ENCODE peak calls at places on chromosomes 4 and X, in eight cellular contexts. One of them, this sample, is unnamed.

GRCh38 chr4:7021930-7022658 is 21.1 kb upstream of the TADA2B start:
- DNase-seq in MM.1S: no peak
- DNase-seq in HCT116: no peak
- DNase-seq in CD8-positive, alpha-beta memory T cell: no peak
- DNase-seq in fibroblast of lung: peak
- DNase-seq in kidney: no peak
- DNase-seq in IMR-90: peak
- DNase-seq in tibial nerve: no peak
- DNase-seq in this sample: no peak

GRCh38 chrX:68732906-68733493 is 85.5 kb downstream of the STARD8 start:
- DNase-seq in kidney: peak
- DNase-seq in HCT116: peak
- DNase-seq in IMR-90: peak
- DNase-seq in fibroblast of lung: peak
- DNase-seq in tibial nerve: peak
- DNase-seq in MM.1S: peak
- DNase-seq in CD8-positive, alpha-beta memory T cell: peak
- DNase-seq in this sample: peak

GRCh38 chr4:170090667-170091052 is 904 bp upstream of the AADAT start:
- DNase-seq in tibial nerve: no peak
- DNase-seq in CD8-positive, alpha-beta memory T cell: no peak
- DNase-seq in IMR-90: peak
- DNase-seq in fibroblast of lung: no peak
- DNase-seq in HCT116: no peak
- DNase-seq in MM.1S: no peak
- DNase-seq in kidney: no peak
- DNase-seq in this sample: no peak

GRCh38 chrX:150446151-150446550 is 83.0 kb downstream of the MAMLD1 start:
- DNase-seq in HCT116: no peak
- DNase-seq in tibial nerve: no peak
- DNase-seq in CD8-positive, alpha-beta memory T cell: no peak
- DNase-seq in kidney: no peak
- DNase-seq in fibroblast of lung: no peak
- DNase-seq in IMR-90: no peak
- DNase-seq in MM.1S: no peak
- DNase-seq in this sample: no peak

GRCh38 chr4:57053508-57053907 is 56.7 kb downstream of the IGFBP7 start:
- DNase-seq in IMR-90: peak
- DNase-seq in fibroblast of lung: no peak
- DNase-seq in kidney: no peak
- DNase-seq in HCT116: no peak
- DNase-seq in tibial nerve: no peak
- DNase-seq in CD8-positive, alpha-beta memory T cell: no peak
- DNase-seq in MM.1S: no peak
- DNase-seq in this sample: peak

GRCh38 chr4:129821073-129821472 is 725.1 kb downstream of the C4orf33 start:
- DNase-seq in tibial nerve: no peak
- DNase-seq in HCT116: no peak
- DNase-seq in MM.1S: peak
- DNase-seq in kidney: no peak
- DNase-seq in fibroblast of lung: no peak
- DNase-seq in IMR-90: no peak
- DNase-seq in CD8-positive, alpha-beta memory T cell: no peak
- DNase-seq in this sample: no peak

GRCh38 chrX:118522230-118522926 is 26.8 kb downstream of the DOCK11 start:
- DNase-seq in HCT116: no peak
- DNase-seq in CD8-positive, alpha-beta memory T cell: no peak
- DNase-seq in MM.1S: no peak
- DNase-seq in IMR-90: no peak
- DNase-seq in tibial nerve: no peak
- DNase-seq in fibroblast of lung: no peak
- DNase-seq in kidney: no peak
- DNase-seq in this sample: no peak

GRCh38 chrX:40267334-40268118 is 169.8 kb upstream of the BCOR start:
- DNase-seq in IMR-90: no peak
- DNase-seq in kidney: no peak
- DNase-seq in tibial nerve: peak
- DNase-seq in fibroblast of lung: no peak
- DNase-seq in HCT116: no peak
- DNase-seq in MM.1S: no peak
- DNase-seq in CD8-positive, alpha-beta memory T cell: no peak
- DNase-seq in this sample: no peak

GRCh38 chr4:183599284-183599683 is 59.7 kb downstream of the RWDD4 start:
- DNase-seq in CD8-positive, alpha-beta memory T cell: no peak
- DNase-seq in tibial nerve: no peak
- DNase-seq in IMR-90: no peak
- DNase-seq in fibroblast of lung: no peak
- DNase-seq in kidney: no peak
- DNase-seq in MM.1S: no peak
- DNase-seq in HCT116: no peak
- DNase-seq in this sample: no peak

GRCh38 chrX:1416965-1417760 is 25.2 kb upstream of the SLC25A6 start:
- DNase-seq in kidney: peak
- DNase-seq in CD8-positive, alpha-beta memory T cell: no peak
- DNase-seq in tibial nerve: no peak
- DNase-seq in HCT116: no peak
- DNase-seq in MM.1S: no peak
- DNase-seq in IMR-90: no peak
- DNase-seq in fibroblast of lung: no peak
- DNase-seq in this sample: no peak

GRCh38 chr4:55554453-55555030 is 7.8 kb upstream of the CLOCK start:
- DNase-seq in HCT116: peak
- DNase-seq in IMR-90: peak
- DNase-seq in kidney: no peak
- DNase-seq in MM.1S: peak
- DNase-seq in CD8-positive, alpha-beta memory T cell: peak
- DNase-seq in tibial nerve: no peak
- DNase-seq in fibroblast of lung: peak
- DNase-seq in this sample: no peak

GRCh38 chr4:112668131-112668530 is 31.2 kb downstream of the LARP7 start:
- DNase-seq in fibroblast of lung: no peak
- DNase-seq in CD8-positive, alpha-beta memory T cell: no peak
- DNase-seq in kidney: no peak
- DNase-seq in tibial nerve: no peak
- DNase-seq in IMR-90: no peak
- DNase-seq in HCT116: no peak
- DNase-seq in MM.1S: no peak
- DNase-seq in this sample: no peak

GRCh38 chrX:111460612-111461011 is 48.6 kb upstream of the DCX start:
- DNase-seq in tibial nerve: no peak
- DNase-seq in IMR-90: no peak
- DNase-seq in HCT116: no peak
- DNase-seq in CD8-positive, alpha-beta memory T cell: no peak
- DNase-seq in fibroblast of lung: no peak
- DNase-seq in kidney: no peak
- DNase-seq in MM.1S: no peak
- DNase-seq in this sample: no peak

GRCh38 chr4:164501074-164501473 is 252.9 kb upstream of the SMIM31 start:
- DNase-seq in kidney: no peak
- DNase-seq in MM.1S: no peak
- DNase-seq in IMR-90: no peak
- DNase-seq in HCT116: no peak
- DNase-seq in tibial nerve: no peak
- DNase-seq in fibroblast of lung: no peak
- DNase-seq in CD8-positive, alpha-beta memory T cell: no peak
- DNase-seq in this sample: no peak

GRCh38 chr4:2290974-2291704 is 29.2 kb upstream of the MXD4 start:
- DNase-seq in tibial nerve: no peak
- DNase-seq in HCT116: no peak
- DNase-seq in IMR-90: no peak
- DNase-seq in CD8-positive, alpha-beta memory T cell: peak
- DNase-seq in fibroblast of lung: no peak
- DNase-seq in kidney: peak
- DNase-seq in MM.1S: no peak
- DNase-seq in this sample: no peak

GRCh38 chrX:66176134-66176533 is 12.1 kb downstream of the HEPH start:
- DNase-seq in kidney: no peak
- DNase-seq in fibroblast of lung: no peak
- DNase-seq in MM.1S: no peak
- DNase-seq in CD8-positive, alpha-beta memory T cell: no peak
- DNase-seq in IMR-90: no peak
- DNase-seq in HCT116: no peak
- DNase-seq in tibial nerve: no peak
- DNase-seq in this sample: no peak

GRCh38 chr4:121462660-121463261 is 81.9 kb upstream of the QRFPR start:
- DNase-seq in IMR-90: peak
- DNase-seq in HCT116: peak
- DNase-seq in MM.1S: peak
- DNase-seq in CD8-positive, alpha-beta memory T cell: peak
- DNase-seq in kidney: no peak
- DNase-seq in fibroblast of lung: peak
- DNase-seq in tibial nerve: peak
- DNase-seq in this sample: peak

GRCh38 chr4:90189128-90189527 is 61.9 kb downstream of the CCSER1 start:
- DNase-seq in fibroblast of lung: no peak
- DNase-seq in HCT116: no peak
- DNase-seq in kidney: no peak
- DNase-seq in tibial nerve: no peak
- DNase-seq in MM.1S: no peak
- DNase-seq in CD8-positive, alpha-beta memory T cell: no peak
- DNase-seq in IMR-90: no peak
- DNase-seq in this sample: no peak

GRCh38 chr4:56218230-56218895 is 168.9 kb downstream of the AASDH start:
- DNase-seq in IMR-90: no peak
- DNase-seq in CD8-positive, alpha-beta memory T cell: no peak
- DNase-seq in HCT116: no peak
- DNase-seq in kidney: no peak
- DNase-seq in MM.1S: no peak
- DNase-seq in tibial nerve: no peak
- DNase-seq in fibroblast of lung: no peak
- DNase-seq in this sample: no peak

GRCh38 chr4:39750216-39750615 is 52.3 kb downstream of the UBE2K start:
- DNase-seq in IMR-90: no peak
- DNase-seq in fibroblast of lung: no peak
- DNase-seq in CD8-positive, alpha-beta memory T cell: no peak
- DNase-seq in kidney: no peak
- DNase-seq in MM.1S: no peak
- DNase-seq in HCT116: no peak
- DNase-seq in tibial nerve: no peak
- DNase-seq in this sample: no peak

GRCh38 chrX:31366076-31366475 is 294.2 kb upstream of the FTHL17 start:
- DNase-seq in MM.1S: no peak
- DNase-seq in kidney: no peak
- DNase-seq in IMR-90: no peak
- DNase-seq in HCT116: no peak
- DNase-seq in tibial nerve: no peak
- DNase-seq in fibroblast of lung: no peak
- DNase-seq in CD8-positive, alpha-beta memory T cell: no peak
- DNase-seq in this sample: no peak

GRCh38 chr4:54076673-54077072 is 12.3 kb upstream of the CHIC2 start:
- DNase-seq in MM.1S: no peak
- DNase-seq in kidney: no peak
- DNase-seq in HCT116: no peak
- DNase-seq in fibroblast of lung: no peak
- DNase-seq in CD8-positive, alpha-beta memory T cell: no peak
- DNase-seq in tibial nerve: no peak
- DNase-seq in IMR-90: peak
- DNase-seq in this sample: no peak

GRCh38 chr4:42709392-42710065 is 52.6 kb upstream of the ATP8A1 start:
- DNase-seq in MM.1S: peak
- DNase-seq in kidney: no peak
- DNase-seq in CD8-positive, alpha-beta memory T cell: no peak
- DNase-seq in fibroblast of lung: no peak
- DNase-seq in IMR-90: no peak
- DNase-seq in tibial nerve: no peak
- DNase-seq in HCT116: no peak
- DNase-seq in this sample: no peak

GRCh38 chr4:88457307-88458090 is 580 bp downstream of the HERC5 start:
- DNase-seq in HCT116: peak
- DNase-seq in kidney: peak
- DNase-seq in fibroblast of lung: no peak
- DNase-seq in MM.1S: peak
- DNase-seq in CD8-positive, alpha-beta memory T cell: no peak
- DNase-seq in tibial nerve: peak
- DNase-seq in IMR-90: no peak
- DNase-seq in this sample: peak

GRCh38 chrX:147884958-147885357 is 26.8 kb upstream of the FMR1 start:
- DNase-seq in HCT116: no peak
- DNase-seq in MM.1S: no peak
- DNase-seq in tibial nerve: no peak
- DNase-seq in kidney: no peak
- DNase-seq in CD8-positive, alpha-beta memory T cell: no peak
- DNase-seq in fibroblast of lung: no peak
- DNase-seq in IMR-90: no peak
- DNase-seq in this sample: no peak

GRCh38 chr4:153471691-153472080 is 5.5 kb downstream of the TMEM131L start:
- DNase-seq in HCT116: no peak
- DNase-seq in IMR-90: no peak
- DNase-seq in kidney: no peak
- DNase-seq in MM.1S: no peak
- DNase-seq in tibial nerve: no peak
- DNase-seq in fibroblast of lung: no peak
- DNase-seq in CD8-positive, alpha-beta memory T cell: peak
- DNase-seq in this sample: no peak
- H3K4me3 ChIP-seq in HCT116: no peak
- H3K4me3 ChIP-seq in IMR-90: no peak
- H3K4me3 ChIP-seq in kidney: no peak
- H3K4me3 ChIP-seq in MM.1S: no peak
- H3K4me3 ChIP-seq in tibial nerve: no peak
- H3K4me3 ChIP-seq in fibroblast of lung: no peak
- H3K4me3 ChIP-seq in CD8-positive, alpha-beta memory T cell: peak
- H3K4me3 ChIP-seq in this sample: no peak

GRCh38 chr4:84879651-84880200 is 86.8 kb downstream of the WDFY3 start:
- DNase-seq in kidney: no peak
- DNase-seq in tibial nerve: no peak
- DNase-seq in CD8-positive, alpha-beta memory T cell: no peak
- DNase-seq in IMR-90: peak
- DNase-seq in HCT116: no peak
- DNase-seq in fibroblast of lung: no peak
- DNase-seq in MM.1S: no peak
- DNase-seq in this sample: no peak
- H3K27ac ChIP-seq in kidney: no peak
- H3K27ac ChIP-seq in tibial nerve: no peak
- H3K27ac ChIP-seq in CD8-positive, alpha-beta memory T cell: no peak
- H3K27ac ChIP-seq in IMR-90: no peak
- H3K27ac ChIP-seq in HCT116: no peak
- H3K27ac ChIP-seq in fibroblast of lung: no peak
- H3K27ac ChIP-seq in MM.1S: no peak
- H3K27ac ChIP-seq in this sample: no peak

GRCh38 chr4:25378130-25378743 is 1.2 kb downstream of the ANAPC4 start:
- DNase-seq in IMR-90: no peak
- DNase-seq in CD8-positive, alpha-beta memory T cell: no peak
- DNase-seq in HCT116: no peak
- DNase-seq in tibial nerve: no peak
- DNase-seq in MM.1S: peak
- DNase-seq in kidney: no peak
- DNase-seq in fibroblast of lung: no peak
- DNase-seq in this sample: no peak
- H3K4me3 ChIP-seq in IMR-90: peak
- H3K4me3 ChIP-seq in CD8-positive, alpha-beta memory T cell: peak
- H3K4me3 ChIP-seq in HCT116: peak
- H3K4me3 ChIP-seq in tibial nerve: peak
- H3K4me3 ChIP-seq in MM.1S: peak
- H3K4me3 ChIP-seq in kidney: peak
- H3K4me3 ChIP-seq in fibroblast of lung: peak
- H3K4me3 ChIP-seq in this sample: peak

DNA sequence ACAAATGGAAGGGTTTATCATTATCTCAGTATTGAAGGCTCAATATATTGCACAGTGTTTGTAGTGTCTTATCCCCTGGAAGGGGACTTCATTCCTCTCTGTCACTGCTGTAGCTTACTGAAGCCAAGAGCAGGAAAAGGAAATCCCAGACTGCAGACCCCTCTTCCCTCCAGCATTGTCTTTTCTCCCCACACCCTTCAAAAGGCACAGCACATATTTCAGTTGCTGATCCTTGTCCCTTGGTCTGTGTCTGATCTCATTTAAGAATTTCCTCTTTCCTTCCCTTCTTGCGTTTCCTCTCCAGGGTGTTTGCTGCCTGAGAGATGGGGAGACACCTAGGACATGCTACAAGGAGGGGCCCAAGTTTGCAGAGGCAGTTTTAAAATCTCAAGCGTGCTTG is 40.1 kb downstream of the STIM2 start:
- DNase-seq in kidney: no peak
- DNase-seq in fibroblast of lung: no peak
- DNase-seq in IMR-90: no peak
- DNase-seq in MM.1S: no peak
- DNase-seq in tibial nerve: no peak
- DNase-seq in CD8-positive, alpha-beta memory T cell: no peak
- DNase-seq in HCT116: no peak
- DNase-seq in this sample: no peak
- H3K27ac ChIP-seq in kidney: no peak
- H3K27ac ChIP-seq in fibroblast of lung: no peak
- H3K27ac ChIP-seq in IMR-90: no peak
- H3K27ac ChIP-seq in MM.1S: no peak
- H3K27ac ChIP-seq in tibial nerve: no peak
- H3K27ac ChIP-seq in CD8-positive, alpha-beta memory T cell: no peak
- H3K27ac ChIP-seq in HCT116: no peak
- H3K27ac ChIP-seq in this sample: no peak

This sample was measured in pancreas.